ENCODE peak calls at places on chromosomes 6 and 20, in nine cellular contexts. Q is IMR-90, S is stomach, L is uterus, A is breast epithelium, D is ovary, C is HepG2, T is GM12891, U is HCT116. N is an unnamed sample.

GRCh38 chr20:13554706-13555105 is 84.0 kb downstream of the TASP1 start:
- DNase-seq in T (no peak), L (no peak), U (no peak), A (no peak), S (no peak), D (no peak), Q (peak; percentile 44), C (no peak), N (no peak)

GRCh38 chr6:6905961-6906518 is 201.7 kb upstream of the RREB1 start:
- DNase-seq in A (no peak), S (no peak), Q (no peak), C (no peak), L (no peak), T (no peak), D (no peak), U (no peak), N (no peak)

GRCh38 chr6:111813247-111814162 is 59.7 kb downstream of the FYN start:
- DNase-seq in S (no peak), A (no peak), Q (peak; percentile 74), L (no peak), U (no peak), T (no peak), C (no peak), D (no peak), N (no peak)

GRCh38 chr6:5941188-5941587 is 65.5 kb downstream of the NRN1 start:
- DNase-seq in L (no peak), Q (no peak), A (no peak), U (no peak), T (no peak), C (no peak), D (no peak), S (no peak), N (no peak)

GRCh38 chr20:32189691-32190607 is 17.6 kb downstream of the PLAGL2 start:
- DNase-seq in T (peak; percentile 53), D (peak; percentile 42), Q (peak; percentile 11), S (peak; percentile 57), A (peak; percentile 70), U (no peak), L (peak; percentile 44), C (no peak), N (no peak)

GRCh38 chr6:5968817-5969726 is 37.7 kb downstream of the NRN1 start:
- DNase-seq in T (no peak), Q (no peak), D (no peak), L (no peak), S (peak; percentile 73), A (no peak), U (peak; percentile 35), C (no peak), N (peak; percentile 63)

GRCh38 chr6:98672681-98673475 is 161.5 kb upstream of the POU3F2 start:
- DNase-seq in Q (no peak), A (no peak), D (no peak), S (no peak), U (no peak), T (no peak), L (no peak), C (no peak), N (no peak)

GRCh38 chr6:21135484-21136005 is 458.0 kb upstream of the SOX4 start:
- DNase-seq in A (no peak), T (no peak), D (no peak), C (no peak), U (no peak), Q (no peak), L (no peak), S (no peak), N (no peak)

GRCh38 chr6:157323114-157323923 is at the start of gene TMEM242:
- DNase-seq in S (peak; percentile 93), T (peak; percentile 75), D (peak; percentile 85), L (peak; percentile 94), Q (peak; percentile 93), U (peak; percentile 92), C (peak; percentile 89), A (peak; percentile 92), N (peak; percentile 55)
- TF ChIP-seq POLR2A in S (no peak), T (peak; percentile 93), D (peak; percentile 69), L (peak; percentile 70), Q (peak; percentile 85), U (peak; percentile 90), C (peak; percentile 96), A (peak; percentile 75), N (peak; percentile 66)

DNA sequence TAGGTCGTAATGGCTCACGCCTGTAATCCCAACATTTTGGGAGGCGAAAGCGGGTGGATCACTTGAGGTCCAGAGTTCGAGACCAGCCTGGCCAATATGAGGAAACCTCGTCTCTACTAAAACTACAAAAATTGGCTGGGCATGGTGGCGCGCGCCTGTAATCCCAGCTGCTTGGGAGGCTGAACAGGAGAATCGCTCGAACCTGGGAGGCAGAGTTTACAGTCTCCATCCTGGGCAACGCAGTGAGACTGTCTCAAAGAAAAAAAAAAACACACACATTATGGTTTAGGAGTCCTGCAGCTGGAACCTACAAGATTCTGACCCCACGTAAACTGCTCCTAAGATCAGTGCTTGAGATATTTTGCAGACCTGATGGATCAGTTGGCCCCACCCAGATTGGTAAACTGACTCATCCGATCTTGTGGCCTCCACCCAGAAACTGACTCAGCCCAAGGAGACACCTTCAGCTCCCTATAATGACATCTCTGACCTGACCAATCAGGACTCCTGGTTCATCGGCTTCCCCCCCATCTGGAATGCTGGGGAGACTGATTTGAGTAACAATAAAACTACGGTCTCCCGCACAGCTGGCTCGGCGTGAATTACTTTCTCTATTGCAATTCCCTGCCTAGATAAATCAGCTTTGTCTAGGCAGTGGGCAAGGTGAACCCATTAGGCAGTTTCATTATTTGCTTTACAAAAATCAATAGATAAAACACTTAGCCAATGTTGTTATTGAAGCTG is 96.2 kb upstream of the BTN3A2 start:
- DNase-seq in D (no peak), S (no peak), C (peak; percentile 22), Q (peak; percentile 65), U (no peak), L (no peak), A (no peak), T (no peak), N (no peak)
- TF ChIP-seq POLR2A in D (no peak), S (no peak), C (no peak), Q (no peak), U (no peak), L (no peak), A (no peak), T (no peak), N (no peak)

DNA sequence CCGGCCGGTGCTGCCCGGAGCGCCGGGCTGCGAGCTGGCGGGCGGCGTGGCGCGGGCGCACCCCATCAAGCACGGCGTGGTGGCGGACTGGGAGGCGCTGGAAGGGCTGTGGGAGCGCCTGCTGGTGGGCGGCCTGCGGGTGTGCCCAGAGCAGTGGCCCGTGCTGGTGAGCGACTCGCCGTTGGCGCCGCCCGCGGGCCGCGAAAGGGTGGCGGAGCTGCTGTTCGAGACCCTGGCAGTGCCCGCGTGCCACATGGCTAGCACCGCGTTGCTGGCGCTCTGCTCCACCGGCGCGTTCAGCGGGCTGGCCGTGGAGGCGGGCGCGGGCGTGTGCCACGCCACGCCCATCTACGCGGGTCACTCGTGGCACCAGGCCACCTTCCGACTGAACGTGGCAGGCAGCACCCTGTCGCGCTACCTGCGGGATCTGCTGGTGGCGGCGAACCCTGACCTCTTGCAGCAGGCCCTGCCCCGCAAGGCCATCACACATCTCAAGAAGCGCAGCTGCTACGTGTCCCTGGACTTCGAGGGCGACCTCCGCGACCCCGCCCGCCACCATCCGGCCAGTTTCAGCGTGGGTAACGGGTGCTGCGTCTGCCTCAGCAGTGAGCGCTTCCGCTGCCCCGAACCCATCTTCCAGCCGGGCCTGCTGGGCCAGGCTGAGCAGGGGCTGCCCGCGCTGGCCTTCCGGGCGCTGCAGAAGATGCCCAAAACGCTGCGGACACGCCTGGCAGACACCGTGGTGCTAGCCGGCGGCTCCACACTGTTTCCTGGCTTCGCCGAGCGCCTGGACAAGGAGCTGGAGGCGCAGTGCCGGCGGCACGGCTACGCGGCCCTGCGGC is 723 bp downstream of the ACTL10 start:
- DNase-seq in D (peak; percentile 79), L (peak; percentile 69), C (no peak), A (peak; percentile 69), Q (peak; percentile 54), T (peak; percentile 83), U (no peak), S (peak; percentile 79), N (no peak)
- TF ChIP-seq POLR2A in D (no peak), L (peak; percentile 29), C (peak; percentile 26), A (no peak), Q (no peak), T (no peak), U (no peak), S (no peak), N (no peak)

GRCh38 chr20:63941282-63942060 is 14.7 kb downstream of the UCKL1 start:
- DNase-seq in Q (no peak), T (peak; percentile 73), A (no peak), U (no peak), C (no peak), S (peak; percentile 64), D (peak; percentile 17), L (no peak), N (peak; percentile 59)

GRCh38 chr20:63940472-63941266 is 15.5 kb downstream of the UCKL1 start:
- DNase-seq in D (no peak), S (no peak), A (no peak), T (no peak), U (no peak), Q (no peak), C (no peak), L (no peak), N (no peak)

GRCh38 chr20:63937596-63937995 is 18.6 kb downstream of the UCKL1 start:
- DNase-seq in U (no peak), L (no peak), C (no peak), T (no peak), Q (no peak), A (no peak), S (no peak), D (no peak), N (no peak)

GRCh38 chr20:63940071-63940471 is 16.1 kb downstream of the UCKL1 start:
- DNase-seq in D (no peak), U (no peak), T (no peak), C (no peak), L (no peak), A (no peak), S (no peak), Q (no peak), N (no peak)

DNA sequence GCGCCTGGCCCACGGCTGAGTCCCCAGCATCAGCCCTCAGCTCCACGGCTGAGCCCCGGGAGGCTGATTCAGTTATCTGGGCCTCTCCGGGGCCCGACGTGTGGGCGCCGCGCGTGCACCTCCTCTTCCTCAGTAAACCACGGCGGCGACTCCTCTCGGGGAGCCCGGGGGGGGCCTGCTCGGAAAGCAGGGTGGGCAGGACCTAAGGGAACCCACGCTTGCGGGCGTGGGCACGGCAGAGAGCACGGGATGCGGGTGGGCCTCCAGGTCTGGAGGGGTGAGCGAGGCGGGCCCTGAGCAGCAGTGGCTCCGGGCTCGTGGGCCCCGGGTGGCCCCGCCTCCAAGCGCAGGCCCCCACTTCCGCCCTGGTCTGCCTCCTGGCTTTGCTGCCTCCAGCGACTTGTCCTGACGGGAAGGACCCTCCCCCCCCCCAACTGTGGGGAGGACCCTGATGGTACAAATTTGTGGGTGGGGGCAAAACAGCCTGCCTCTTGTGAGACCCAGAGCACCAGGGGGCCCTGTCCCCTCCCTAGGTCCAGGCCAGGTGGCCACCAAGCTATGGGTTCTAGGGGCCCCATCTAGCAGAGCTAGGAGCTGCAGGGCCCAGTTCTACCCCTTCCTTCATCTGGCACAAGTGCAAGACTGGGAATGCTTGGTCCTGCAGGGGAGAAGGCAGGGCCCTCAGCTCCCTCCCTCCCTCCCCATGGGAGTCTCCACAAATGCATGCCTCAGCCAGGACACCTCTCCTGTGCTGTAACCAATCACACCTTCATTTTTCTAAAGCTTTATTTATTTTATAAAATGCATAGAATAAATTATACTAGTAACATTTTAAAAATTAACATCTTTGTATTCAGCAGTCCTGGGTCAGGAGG is 16.9 kb downstream of the UCKL1 start:
- DNase-seq in A (no peak), D (no peak), S (no peak), T (no peak), L (no peak), U (no peak), Q (no peak), C (no peak), N (no peak)
- TF ChIP-seq POLR2A in A (no peak), D (no peak), S (no peak), T (no peak), L (no peak), U (no peak), Q (no peak), C (no peak), N (no peak)